ENCODE peak calls at places on chromosome 9, in ten cellular contexts. S is GM12878, X is IMR-90, V is transverse colon, J is endothelial cell of umbilical vein, R is ovary, K is A549, O is heart left ventricle, P is tibial nerve, A is Peyer's patch. L is an unnamed sample.

GRCh38 chr9:107989544-107989943 is 500.0 kb upstream of the KLF4 start:
- DNase-seq in S (no peak), X (peak), V (no peak), J (no peak), R (no peak), K (no peak), O (no peak), P (peak), A (no peak), L (peak)

GRCh38 chr9:100724932-100725331 is 147.1 kb downstream of the CAVIN4 start:
- DNase-seq in S (no peak), X (no peak), V (no peak), J (no peak), R (no peak), K (no peak), O (no peak), P (no peak), A (no peak), L (no peak)

GRCh38 chr9:72539824-72540347 is 18.5 kb downstream of the TMC1 start:
- DNase-seq in S (no peak), X (no peak), V (no peak), J (no peak), R (no peak), K (no peak), O (no peak), P (no peak), A (no peak), L (no peak)

GRCh38 chr9:95004452-95005275 is 278.2 kb downstream of the AOPEP start:
- DNase-seq in S (no peak), X (no peak), V (peak), J (peak), R (peak), K (no peak), O (peak), P (peak), A (no peak), L (peak)

GRCh38 chr9:111297061-111297824 is 32.8 kb downstream of the OR2K2 start:
- DNase-seq in S (no peak), X (peak), V (no peak), J (no peak), R (no peak), K (no peak), O (no peak), P (no peak), A (no peak), L (no peak)

GRCh38 chr9:16530669-16531461 is 339.6 kb downstream of the BNC2 start:
- DNase-seq in S (no peak), X (peak), V (peak), J (no peak), R (no peak), K (no peak), O (no peak), P (no peak), A (no peak), L (peak)

GRCh38 chr9:93613174-93613573 is 36.8 kb downstream of the PHF2 start:
- DNase-seq in S (no peak), X (no peak), V (no peak), J (no peak), R (no peak), K (no peak), O (no peak), P (no peak), A (peak), L (no peak)

GRCh38 chr9:10127867-10128266 is 484.9 kb downstream of the PTPRD start:
- DNase-seq in S (no peak), X (peak), V (no peak), J (no peak), R (no peak), K (no peak), O (no peak), P (no peak), A (no peak), L (no peak)

GRCh38 chr9:134960701-134961181 is 43.0 kb upstream of the FCN1 start:
- DNase-seq in S (no peak), X (no peak), V (no peak), J (no peak), R (peak), K (no peak), O (no peak), P (no peak), A (no peak), L (no peak)

GRCh38 chr9:131809941-131810344 is 70.1 kb upstream of the RAPGEF1 start:
- DNase-seq in S (no peak), X (peak), V (no peak), J (no peak), R (no peak), K (no peak), O (no peak), P (no peak), A (no peak), L (no peak)

DNA sequence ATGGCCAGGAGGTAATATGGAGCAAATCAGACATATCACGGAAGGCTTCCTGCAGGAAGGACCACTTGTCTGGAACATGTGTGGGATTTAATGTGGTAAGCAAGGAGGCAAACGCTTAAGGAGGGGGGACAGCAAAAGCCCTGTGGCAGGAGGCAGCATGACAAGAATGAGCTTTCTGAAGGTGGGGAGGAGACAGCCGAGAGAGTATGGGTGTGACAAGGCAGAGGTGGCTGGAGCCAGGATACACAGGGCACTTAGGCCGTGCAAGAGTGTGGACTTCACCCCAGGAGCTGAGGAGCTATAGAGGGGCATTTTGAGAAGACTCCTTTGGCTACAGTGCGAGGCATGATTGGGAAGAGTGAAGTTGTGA is 14.4 kb upstream of the S1PR3 start:
- DNase-seq in S (no peak), X (no peak), V (no peak), J (no peak), R (no peak), K (no peak), O (no peak), P (no peak), A (no peak), L (no peak)
- H3K27ac ChIP-seq in S (no peak), X (no peak), V (no peak), J (no peak), R (no peak), K (no peak), O (no peak), P (no peak), A (no peak), L (no peak)

DNA sequence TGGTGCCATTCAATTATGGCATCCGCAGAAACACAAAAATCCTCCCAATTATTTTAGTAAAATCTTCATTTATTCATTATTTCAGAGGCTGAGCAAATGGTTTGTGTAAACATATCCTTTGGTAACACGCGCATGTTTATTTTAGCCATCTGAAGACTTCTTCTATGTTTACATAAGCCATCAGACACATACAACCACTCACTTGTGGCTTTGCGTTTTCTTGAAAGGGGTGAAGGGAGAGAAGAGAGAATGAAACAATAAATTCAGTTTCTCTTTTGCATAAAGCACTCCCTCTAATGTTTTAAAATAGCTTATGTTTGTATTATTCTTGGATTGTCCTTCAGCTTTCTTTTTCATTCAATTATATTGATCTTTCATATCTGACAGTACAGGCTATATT is 215.8 kb downstream of the NFIB start:
- DNase-seq in S (no peak), X (peak), V (no peak), J (peak), R (no peak), K (no peak), O (no peak), P (no peak), A (no peak), L (no peak)
- H3K4me3 ChIP-seq in S (no peak), X (no peak), V (no peak), J (no peak), R (no peak), K (peak), O (no peak), P (no peak), A (no peak), L (no peak)

DNA sequence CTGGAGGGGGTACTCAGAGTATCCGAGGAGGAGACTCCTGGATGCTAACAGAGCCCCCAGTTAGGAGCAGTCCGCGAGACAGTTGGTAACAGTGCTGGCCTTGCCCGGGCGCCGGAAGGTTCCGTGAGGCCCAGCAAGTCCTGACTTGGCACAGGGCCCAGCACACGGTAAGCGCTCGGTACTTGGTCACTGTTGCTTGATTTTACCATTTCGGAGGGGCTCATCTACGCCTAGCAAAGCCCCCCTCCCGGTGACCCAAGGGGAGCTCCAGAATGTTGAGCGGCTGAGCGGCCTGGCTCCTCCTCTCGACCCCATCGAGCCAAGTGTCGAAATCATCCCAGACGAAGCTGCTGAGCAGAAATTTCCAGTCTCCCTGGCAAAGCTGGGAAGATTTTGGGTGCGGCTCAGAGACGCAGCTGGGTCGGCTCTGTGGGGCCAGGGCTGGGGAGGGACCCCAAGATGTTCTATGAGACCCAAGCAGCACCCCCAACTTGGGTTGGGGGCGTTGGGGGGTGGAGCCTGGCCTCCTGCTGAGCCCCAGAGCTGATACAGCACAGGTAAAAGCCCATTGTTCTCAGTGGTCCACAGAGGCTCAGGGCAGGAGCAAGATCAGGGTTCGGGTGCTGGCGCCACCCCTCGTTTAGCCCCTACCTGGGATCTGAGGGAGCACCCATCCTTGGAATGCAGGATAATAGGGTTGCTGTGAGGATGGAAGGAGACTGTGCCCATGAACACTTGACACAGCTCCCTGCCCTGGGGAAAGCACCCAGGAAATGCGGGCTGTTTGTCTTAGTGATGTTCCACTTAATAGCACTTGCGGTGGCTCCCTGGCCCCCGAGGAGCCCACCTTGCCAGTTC is 137.2 kb downstream of the C9orf50 start:
- DNase-seq in S (no peak), X (peak), V (peak), J (peak), R (peak), K (peak), O (peak), P (peak), A (peak), L (peak)
- TF ChIP-seq POLR2A in S (no peak), X (no peak), V (peak), J (peak), R (peak), K (no peak), O (peak), P (peak), A (no peak), L (peak)

DNA sequence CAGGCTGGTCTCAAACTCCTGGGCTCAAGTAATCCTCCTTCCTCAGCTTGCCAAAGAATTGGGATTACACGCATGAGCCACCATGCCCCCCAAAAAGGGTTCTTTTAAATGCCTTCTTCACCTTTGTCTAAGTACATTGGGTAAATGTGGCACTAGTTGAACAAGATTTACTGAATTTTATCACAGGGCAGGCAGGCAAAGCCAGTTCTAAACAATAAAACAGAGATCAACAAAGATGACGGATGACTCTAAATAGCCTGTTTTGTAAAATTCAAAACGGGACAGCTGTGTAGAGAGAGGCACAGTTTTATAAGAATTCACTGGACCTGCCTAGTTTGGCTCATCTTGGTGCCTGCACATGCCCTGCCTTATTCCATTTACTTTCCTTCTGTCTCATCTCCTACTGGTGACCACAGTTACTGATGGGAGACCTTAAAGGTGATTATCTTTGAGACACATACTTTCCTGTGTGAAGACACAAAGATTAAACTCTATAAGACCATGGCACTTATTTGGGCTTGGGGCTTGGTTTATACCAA is 149.6 kb upstream of the DMRT1 start:
- DNase-seq in S (no peak), X (no peak), V (no peak), J (no peak), R (no peak), K (no peak), O (no peak), P (no peak), A (no peak), L (no peak)
- H3K27ac ChIP-seq in S (no peak), X (peak), V (peak), J (peak), R (peak), K (peak), O (peak), P (peak), A (no peak), L (peak)

GRCh38 chr9:38622961-38623360 is 2.6 kb upstream of the ANKRD18A start:
- DNase-seq in S (no peak), X (no peak), V (no peak), J (no peak), R (no peak), K (no peak), O (no peak), P (no peak), A (no peak), L (no peak)

GRCh38 chr9:38622083-38622674 is 1.8 kb upstream of the ANKRD18A start:
- DNase-seq in S (no peak), X (no peak), V (peak), J (no peak), R (no peak), K (peak), O (peak), P (no peak), A (no peak), L (no peak)

GRCh38 chr9:38619556-38620447 is 594 bp downstream of the ANKRD18A start:
- DNase-seq in S (no peak), X (no peak), V (peak), J (no peak), R (no peak), K (no peak), O (peak), P (no peak), A (no peak), L (no peak)

GRCh38 chr9:38621434-38622082 is 1.2 kb upstream of the ANKRD18A start:
- DNase-seq in S (no peak), X (no peak), V (peak), J (no peak), R (no peak), K (no peak), O (peak), P (no peak), A (no peak), L (no peak)

GRCh38 chr9:38620483-38621433 is at the start of gene ANKRD18A:
- DNase-seq in S (no peak), X (peak), V (peak), J (peak), R (peak), K (peak), O (peak), P (no peak), A (no peak), L (no peak)
- H3K4me3 ChIP-seq in S (peak), X (peak), V (peak), J (peak), R (peak), K (peak), O (peak), P (peak), A (peak), L (peak)

DNA sequence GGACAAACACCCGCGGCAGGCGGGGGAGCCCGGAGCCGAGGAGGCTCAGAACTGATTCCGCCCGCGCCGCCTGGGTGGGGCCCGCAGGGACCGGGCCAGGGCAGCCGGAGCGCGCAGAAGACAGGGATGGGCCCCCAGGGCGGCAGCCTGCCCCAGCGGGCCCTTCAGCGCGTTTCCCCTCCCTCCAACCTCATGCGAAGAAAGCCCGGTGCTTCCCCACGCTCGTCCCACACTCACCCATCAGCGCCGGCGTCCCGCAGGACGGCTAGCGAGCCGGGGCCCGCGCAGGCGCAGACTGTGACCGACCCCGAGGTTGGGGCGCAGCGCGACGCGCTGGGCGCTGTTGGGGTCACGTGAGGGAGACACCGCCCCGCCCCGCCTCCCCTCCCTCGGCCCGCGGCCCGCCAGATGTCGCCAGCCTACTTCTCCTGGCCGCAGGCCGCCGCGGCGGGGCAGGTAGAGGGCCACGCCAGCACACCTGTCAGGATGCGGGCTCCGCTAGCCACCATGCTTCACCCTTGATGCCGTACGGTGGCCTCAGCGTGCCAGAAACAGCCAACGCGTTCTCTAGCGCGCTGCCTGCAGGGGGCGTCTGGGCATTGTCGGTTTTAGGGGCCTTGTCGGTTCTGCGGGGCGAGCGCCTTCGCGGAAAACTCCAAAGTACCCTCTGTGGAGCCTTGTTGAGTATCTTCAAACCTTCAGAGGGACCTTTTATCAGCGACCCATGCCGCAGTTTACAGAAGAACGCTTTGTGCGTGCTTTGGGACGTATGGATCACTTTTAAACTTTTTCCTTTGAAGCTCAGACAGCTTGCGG is at the start of gene SLC25A51:
- DNase-seq in S (peak), X (peak), V (peak), J (peak), R (peak), K (peak), O (peak), P (peak), A (peak), L (peak)
- TF ChIP-seq POLR2A in S (peak), X (no peak), V (peak), J (peak), R (peak), K (peak), O (peak), P (peak), A (peak), L (peak)

DNA sequence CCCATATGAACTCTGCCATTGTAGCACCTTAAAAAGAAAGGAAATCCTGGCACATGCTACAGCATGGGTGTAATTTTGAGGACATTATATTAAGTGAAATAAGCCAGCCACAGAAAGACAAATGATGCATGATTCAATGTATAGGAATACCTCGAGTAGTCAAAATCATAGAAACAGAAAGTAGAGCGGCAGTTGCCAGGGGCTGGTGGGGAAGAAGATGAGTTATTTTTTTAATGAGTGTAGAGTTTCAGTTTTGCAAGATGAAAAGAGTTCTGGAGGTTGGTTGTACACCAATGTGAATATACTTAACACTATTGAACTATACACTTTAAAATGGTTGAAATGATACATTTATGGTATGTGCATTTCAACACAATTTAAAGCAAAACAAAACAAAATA is 133.0 kb downstream of the ZDHHC21 start:
- DNase-seq in S (peak), X (no peak), V (no peak), J (no peak), R (no peak), K (no peak), O (no peak), P (no peak), A (no peak), L (no peak)
- H3K27ac ChIP-seq in S (no peak), X (no peak), V (no peak), J (no peak), R (no peak), K (no peak), O (no peak), P (no peak), A (no peak), L (no peak)

GRCh38 chr9:89178162-89179120 is at the start of gene SHC3:
- DNase-seq in S (no peak), X (peak), V (no peak), J (peak), R (no peak), K (no peak), O (no peak), P (no peak), A (no peak), L (no peak)

GRCh38 chr9:89179535-89179919 is 909 bp upstream of the SHC3 start:
- DNase-seq in S (no peak), X (peak), V (no peak), J (no peak), R (no peak), K (no peak), O (no peak), P (no peak), A (no peak), L (no peak)

GRCh38 chr9:89182369-89182768 is 3.8 kb upstream of the SHC3 start:
- DNase-seq in S (no peak), X (no peak), V (no peak), J (no peak), R (no peak), K (no peak), O (no peak), P (no peak), A (no peak), L (no peak)

GRCh38 chr9:89177401-89178161 is 1.0 kb downstream of the SHC3 start:
- DNase-seq in S (no peak), X (no peak), V (no peak), J (no peak), R (no peak), K (no peak), O (no peak), P (no peak), A (no peak), L (no peak)

GRCh38 chr9:89179920-89180667 is 1.5 kb upstream of the SHC3 start:
- DNase-seq in S (no peak), X (peak), V (peak), J (peak), R (peak), K (peak), O (peak), P (peak), A (peak), L (peak)
- H3K4me3 ChIP-seq in S (no peak), X (peak), V (peak), J (peak), R (peak), K (peak), O (peak), P (peak), A (peak), L (peak)